ENCODE peak calls at places on chromosome 3, in ten cellular contexts. One of them, this sample, is unnamed.

GRCh38 chr3:12588039-12588673 is 31.3 kb downstream of the MKRN2 start:
- DNase-seq in neural crest cell: no peak
- DNase-seq in stimulated activated CD8-positive, alpha-beta memory T cell treated with anti-CD3 and anti-CD28 coated beads, Interleukin-15, amount 100 ng/mL, for 1 hour: no peak
- DNase-seq in esophagus squamous epithelium: no peak
- DNase-seq in NCI-H82: no peak
- DNase-seq in NCI-H524: no peak
- DNase-seq in fibroblast of the conjunctiva: no peak
- DNase-seq in skeletal muscle cell: no peak
- DNase-seq in NCI-H2081: no peak
- DNase-seq in GM23338: no peak
- DNase-seq in this sample: no peak

GRCh38 chr3:195163719-195164572 is 107.0 kb downstream of the XXYLT1 start:
- DNase-seq in fibroblast of the conjunctiva: no peak
- DNase-seq in skeletal muscle cell: no peak
- DNase-seq in neural crest cell: no peak
- DNase-seq in esophagus squamous epithelium: no peak
- DNase-seq in NCI-H2081: no peak
- DNase-seq in NCI-H524: no peak
- DNase-seq in NCI-H82: no peak
- DNase-seq in GM23338: no peak
- DNase-seq in stimulated activated CD8-positive, alpha-beta memory T cell treated with anti-CD3 and anti-CD28 coated beads, Interleukin-15, amount 100 ng/mL, for 1 hour: no peak
- DNase-seq in this sample: no peak

GRCh38 chr3:176514297-176514696 is 683.0 kb downstream of the TBL1XR1 start:
- DNase-seq in GM23338: peak
- DNase-seq in stimulated activated CD8-positive, alpha-beta memory T cell treated with anti-CD3 and anti-CD28 coated beads, Interleukin-15, amount 100 ng/mL, for 1 hour: no peak
- DNase-seq in esophagus squamous epithelium: no peak
- DNase-seq in NCI-H2081: no peak
- DNase-seq in neural crest cell: no peak
- DNase-seq in skeletal muscle cell: peak
- DNase-seq in NCI-H524: peak
- DNase-seq in NCI-H82: peak
- DNase-seq in fibroblast of the conjunctiva: peak
- DNase-seq in this sample: peak

GRCh38 chr3:31934866-31935265 is 46.2 kb downstream of the OSBPL10 start:
- DNase-seq in NCI-H2081: no peak
- DNase-seq in GM23338: peak
- DNase-seq in fibroblast of the conjunctiva: no peak
- DNase-seq in NCI-H524: no peak
- DNase-seq in stimulated activated CD8-positive, alpha-beta memory T cell treated with anti-CD3 and anti-CD28 coated beads, Interleukin-15, amount 100 ng/mL, for 1 hour: no peak
- DNase-seq in NCI-H82: no peak
- DNase-seq in skeletal muscle cell: no peak
- DNase-seq in esophagus squamous epithelium: no peak
- DNase-seq in neural crest cell: no peak
- DNase-seq in this sample: no peak

GRCh38 chr3:156681003-156681402 is 6.6 kb downstream of the TIPARP start:
- DNase-seq in stimulated activated CD8-positive, alpha-beta memory T cell treated with anti-CD3 and anti-CD28 coated beads, Interleukin-15, amount 100 ng/mL, for 1 hour: no peak
- DNase-seq in NCI-H524: peak
- DNase-seq in esophagus squamous epithelium: no peak
- DNase-seq in fibroblast of the conjunctiva: peak
- DNase-seq in NCI-H82: peak
- DNase-seq in GM23338: peak
- DNase-seq in skeletal muscle cell: peak
- DNase-seq in NCI-H2081: peak
- DNase-seq in neural crest cell: no peak
- DNase-seq in this sample: no peak

GRCh38 chr3:113111308-113111707 is 100.0 kb upstream of the BOC start:
- DNase-seq in stimulated activated CD8-positive, alpha-beta memory T cell treated with anti-CD3 and anti-CD28 coated beads, Interleukin-15, amount 100 ng/mL, for 1 hour: no peak
- DNase-seq in skeletal muscle cell: no peak
- DNase-seq in neural crest cell: no peak
- DNase-seq in NCI-H524: no peak
- DNase-seq in NCI-H2081: no peak
- DNase-seq in NCI-H82: no peak
- DNase-seq in esophagus squamous epithelium: no peak
- DNase-seq in GM23338: no peak
- DNase-seq in fibroblast of the conjunctiva: no peak
- DNase-seq in this sample: no peak

GRCh38 chr3:10320320-10320677 is 613 bp downstream of the SEC13 start:
- DNase-seq in NCI-H2081: no peak
- DNase-seq in NCI-H82: no peak
- DNase-seq in skeletal muscle cell: no peak
- DNase-seq in fibroblast of the conjunctiva: no peak
- DNase-seq in neural crest cell: no peak
- DNase-seq in esophagus squamous epithelium: no peak
- DNase-seq in stimulated activated CD8-positive, alpha-beta memory T cell treated with anti-CD3 and anti-CD28 coated beads, Interleukin-15, amount 100 ng/mL, for 1 hour: no peak
- DNase-seq in GM23338: no peak
- DNase-seq in NCI-H524: no peak
- DNase-seq in this sample: no peak

GRCh38 chr3:54861248-54862067 is 66.4 kb downstream of the LRTM1 start:
- DNase-seq in skeletal muscle cell: no peak
- DNase-seq in stimulated activated CD8-positive, alpha-beta memory T cell treated with anti-CD3 and anti-CD28 coated beads, Interleukin-15, amount 100 ng/mL, for 1 hour: no peak
- DNase-seq in NCI-H82: peak
- DNase-seq in fibroblast of the conjunctiva: no peak
- DNase-seq in neural crest cell: no peak
- DNase-seq in GM23338: no peak
- DNase-seq in NCI-H524: no peak
- DNase-seq in esophagus squamous epithelium: no peak
- DNase-seq in NCI-H2081: no peak
- DNase-seq in this sample: no peak

GRCh38 chr3:52435246-52436101 is 9.4 kb downstream of the SEMA3G start:
- DNase-seq in skeletal muscle cell: no peak
- DNase-seq in NCI-H82: no peak
- DNase-seq in GM23338: no peak
- DNase-seq in NCI-H2081: no peak
- DNase-seq in neural crest cell: no peak
- DNase-seq in NCI-H524: no peak
- DNase-seq in stimulated activated CD8-positive, alpha-beta memory T cell treated with anti-CD3 and anti-CD28 coated beads, Interleukin-15, amount 100 ng/mL, for 1 hour: no peak
- DNase-seq in esophagus squamous epithelium: no peak
- DNase-seq in fibroblast of the conjunctiva: no peak
- DNase-seq in this sample: no peak

GRCh38 chr3:82067420-82067819 is 306.0 kb upstream of the GBE1 start:
- DNase-seq in neural crest cell: no peak
- DNase-seq in NCI-H82: no peak
- DNase-seq in skeletal muscle cell: no peak
- DNase-seq in NCI-H524: no peak
- DNase-seq in fibroblast of the conjunctiva: no peak
- DNase-seq in GM23338: no peak
- DNase-seq in NCI-H2081: no peak
- DNase-seq in esophagus squamous epithelium: no peak
- DNase-seq in stimulated activated CD8-positive, alpha-beta memory T cell treated with anti-CD3 and anti-CD28 coated beads, Interleukin-15, amount 100 ng/mL, for 1 hour: no peak
- DNase-seq in this sample: no peak

GRCh38 chr3:105533955-105534354 is 167.2 kb downstream of the ALCAM start:
- DNase-seq in stimulated activated CD8-positive, alpha-beta memory T cell treated with anti-CD3 and anti-CD28 coated beads, Interleukin-15, amount 100 ng/mL, for 1 hour: no peak
- DNase-seq in NCI-H82: no peak
- DNase-seq in neural crest cell: no peak
- DNase-seq in fibroblast of the conjunctiva: no peak
- DNase-seq in esophagus squamous epithelium: no peak
- DNase-seq in GM23338: no peak
- DNase-seq in NCI-H524: no peak
- DNase-seq in skeletal muscle cell: no peak
- DNase-seq in NCI-H2081: no peak
- DNase-seq in this sample: no peak

GRCh38 chr3:138113309-138113708 is 2.1 kb downstream of the DZIP1L start:
- DNase-seq in NCI-H524: no peak
- DNase-seq in NCI-H2081: peak
- DNase-seq in skeletal muscle cell: no peak
- DNase-seq in GM23338: peak
- DNase-seq in fibroblast of the conjunctiva: no peak
- DNase-seq in NCI-H82: peak
- DNase-seq in neural crest cell: no peak
- DNase-seq in stimulated activated CD8-positive, alpha-beta memory T cell treated with anti-CD3 and anti-CD28 coated beads, Interleukin-15, amount 100 ng/mL, for 1 hour: no peak
- DNase-seq in esophagus squamous epithelium: no peak
- DNase-seq in this sample: no peak

GRCh38 chr3:85780806-85781205 is 822.0 kb downstream of the CADM2 start:
- DNase-seq in skeletal muscle cell: no peak
- DNase-seq in GM23338: no peak
- DNase-seq in neural crest cell: no peak
- DNase-seq in NCI-H82: no peak
- DNase-seq in NCI-H2081: no peak
- DNase-seq in esophagus squamous epithelium: no peak
- DNase-seq in fibroblast of the conjunctiva: no peak
- DNase-seq in stimulated activated CD8-positive, alpha-beta memory T cell treated with anti-CD3 and anti-CD28 coated beads, Interleukin-15, amount 100 ng/mL, for 1 hour: no peak
- DNase-seq in NCI-H524: peak
- DNase-seq in this sample: no peak

GRCh38 chr3:62188547-62189375 is 184.6 kb downstream of the FEZF2 start:
- DNase-seq in esophagus squamous epithelium: no peak
- DNase-seq in NCI-H524: peak
- DNase-seq in skeletal muscle cell: peak
- DNase-seq in neural crest cell: peak
- DNase-seq in stimulated activated CD8-positive, alpha-beta memory T cell treated with anti-CD3 and anti-CD28 coated beads, Interleukin-15, amount 100 ng/mL, for 1 hour: peak
- DNase-seq in fibroblast of the conjunctiva: peak
- DNase-seq in GM23338: peak
- DNase-seq in NCI-H82: peak
- DNase-seq in NCI-H2081: peak
- DNase-seq in this sample: peak

GRCh38 chr3:151276038-151277027 is 2.0 kb downstream of the P2RY14 start:
- DNase-seq in esophagus squamous epithelium: no peak
- DNase-seq in NCI-H82: no peak
- DNase-seq in NCI-H524: no peak
- DNase-seq in fibroblast of the conjunctiva: no peak
- DNase-seq in stimulated activated CD8-positive, alpha-beta memory T cell treated with anti-CD3 and anti-CD28 coated beads, Interleukin-15, amount 100 ng/mL, for 1 hour: no peak
- DNase-seq in GM23338: no peak
- DNase-seq in NCI-H2081: no peak
- DNase-seq in skeletal muscle cell: no peak
- DNase-seq in neural crest cell: no peak
- DNase-seq in this sample: no peak

GRCh38 chr3:123880998-123881561 is 3.1 kb downstream of the MYLK start:
- DNase-seq in NCI-H524: no peak
- DNase-seq in GM23338: peak
- DNase-seq in esophagus squamous epithelium: no peak
- DNase-seq in neural crest cell: peak
- DNase-seq in skeletal muscle cell: peak
- DNase-seq in fibroblast of the conjunctiva: no peak
- DNase-seq in NCI-H2081: peak
- DNase-seq in NCI-H82: peak
- DNase-seq in stimulated activated CD8-positive, alpha-beta memory T cell treated with anti-CD3 and anti-CD28 coated beads, Interleukin-15, amount 100 ng/mL, for 1 hour: no peak
- DNase-seq in this sample: no peak

GRCh38 chr3:107450254-107450653 is 72.5 kb upstream of the BBX start:
- DNase-seq in esophagus squamous epithelium: no peak
- DNase-seq in GM23338: no peak
- DNase-seq in NCI-H2081: no peak
- DNase-seq in stimulated activated CD8-positive, alpha-beta memory T cell treated with anti-CD3 and anti-CD28 coated beads, Interleukin-15, amount 100 ng/mL, for 1 hour: no peak
- DNase-seq in NCI-H82: no peak
- DNase-seq in neural crest cell: no peak
- DNase-seq in fibroblast of the conjunctiva: no peak
- DNase-seq in NCI-H524: no peak
- DNase-seq in skeletal muscle cell: no peak
- DNase-seq in this sample: no peak

GRCh38 chr3:100087203-100087602 is 27.1 kb downstream of the FILIP1L start:
- DNase-seq in NCI-H524: no peak
- DNase-seq in NCI-H82: no peak
- DNase-seq in esophagus squamous epithelium: no peak
- DNase-seq in GM23338: no peak
- DNase-seq in stimulated activated CD8-positive, alpha-beta memory T cell treated with anti-CD3 and anti-CD28 coated beads, Interleukin-15, amount 100 ng/mL, for 1 hour: no peak
- DNase-seq in neural crest cell: no peak
- DNase-seq in NCI-H2081: no peak
- DNase-seq in skeletal muscle cell: no peak
- DNase-seq in fibroblast of the conjunctiva: peak
- DNase-seq in this sample: no peak

GRCh38 chr3:172607305-172608121 is 84.3 kb upstream of the TNFSF10 start:
- DNase-seq in NCI-H524: peak
- DNase-seq in GM23338: peak
- DNase-seq in neural crest cell: no peak
- DNase-seq in esophagus squamous epithelium: no peak
- DNase-seq in fibroblast of the conjunctiva: peak
- DNase-seq in NCI-H2081: no peak
- DNase-seq in skeletal muscle cell: no peak
- DNase-seq in stimulated activated CD8-positive, alpha-beta memory T cell treated with anti-CD3 and anti-CD28 coated beads, Interleukin-15, amount 100 ng/mL, for 1 hour: no peak
- DNase-seq in NCI-H82: peak
- DNase-seq in this sample: no peak

GRCh38 chr3:38562467-38562925 is 66.4 kb downstream of the EXOG start:
- DNase-seq in fibroblast of the conjunctiva: no peak
- DNase-seq in stimulated activated CD8-positive, alpha-beta memory T cell treated with anti-CD3 and anti-CD28 coated beads, Interleukin-15, amount 100 ng/mL, for 1 hour: no peak
- DNase-seq in NCI-H524: no peak
- DNase-seq in esophagus squamous epithelium: no peak
- DNase-seq in NCI-H82: no peak
- DNase-seq in NCI-H2081: no peak
- DNase-seq in GM23338: no peak
- DNase-seq in neural crest cell: no peak
- DNase-seq in skeletal muscle cell: no peak
- DNase-seq in this sample: no peak

GRCh38 chr3:160928183-160928718 is 172.2 kb downstream of the PPM1L start:
- DNase-seq in skeletal muscle cell: no peak
- DNase-seq in stimulated activated CD8-positive, alpha-beta memory T cell treated with anti-CD3 and anti-CD28 coated beads, Interleukin-15, amount 100 ng/mL, for 1 hour: no peak
- DNase-seq in esophagus squamous epithelium: no peak
- DNase-seq in NCI-H524: peak
- DNase-seq in NCI-H2081: peak
- DNase-seq in NCI-H82: peak
- DNase-seq in fibroblast of the conjunctiva: no peak
- DNase-seq in neural crest cell: no peak
- DNase-seq in GM23338: peak
- DNase-seq in this sample: no peak

GRCh38 chr3:15527031-15527459 is 5.5 kb upstream of the COLQ start:
- DNase-seq in fibroblast of the conjunctiva: peak
- DNase-seq in GM23338: peak
- DNase-seq in esophagus squamous epithelium: no peak
- DNase-seq in neural crest cell: no peak
- DNase-seq in NCI-H2081: no peak
- DNase-seq in skeletal muscle cell: no peak
- DNase-seq in stimulated activated CD8-positive, alpha-beta memory T cell treated with anti-CD3 and anti-CD28 coated beads, Interleukin-15, amount 100 ng/mL, for 1 hour: no peak
- DNase-seq in NCI-H82: peak
- DNase-seq in NCI-H524: no peak
- DNase-seq in this sample: no peak

GRCh38 chr3:76310661-76311060 is 525.3 kb upstream of the ZNF717 start:
- DNase-seq in skeletal muscle cell: no peak
- DNase-seq in NCI-H524: no peak
- DNase-seq in neural crest cell: no peak
- DNase-seq in GM23338: no peak
- DNase-seq in NCI-H2081: no peak
- DNase-seq in fibroblast of the conjunctiva: no peak
- DNase-seq in esophagus squamous epithelium: no peak
- DNase-seq in NCI-H82: no peak
- DNase-seq in stimulated activated CD8-positive, alpha-beta memory T cell treated with anti-CD3 and anti-CD28 coated beads, Interleukin-15, amount 100 ng/mL, for 1 hour: no peak
- DNase-seq in this sample: no peak

This sample was measured in HS-27A.